ENCODE peak calls at places on chromosomes 13 and 19, in nine cellular contexts. B is DMS153; J is uterus; N is Caki2; K is cardiac fibroblast; T is adrenal gland; U is activated CD4-positive, alpha-beta T cell treated with anti-CD3 and anti-CD28 coated beads, Interleukin-2, amount 50 U/mL, for 48 hours; O is AG09309; I is RCC 7860. V is an unnamed sample.

GRCh38 chr13:110150384-110151091 is 156.4 kb downstream of the COL4A1 start:
- DNase-seq in B (no peak), J (no peak), N (no peak), K (peak), T (no peak), U (no peak), O (no peak), I (no peak), V (no peak)

GRCh38 chr19:8210660-8211101 is 1.5 kb downstream of the CERS4 start:
- DNase-seq in B (no peak), J (no peak), N (no peak), K (no peak), T (no peak), U (no peak), O (no peak), I (no peak), V (no peak)

GRCh38 chr19:53892981-53893325 is 11.0 kb downstream of the PRKCG start:
- DNase-seq in B (no peak), J (no peak), N (no peak), K (no peak), T (no peak), U (no peak), O (no peak), I (no peak), V (no peak)

GRCh38 chr13:29925457-29925856 is 75.0 kb upstream of the UBL3 start:
- DNase-seq in B (peak), J (peak), N (peak), K (peak), T (peak), U (no peak), O (peak), I (peak), V (no peak)

GRCh38 chr13:100382787-100383186 is 205.8 kb downstream of the GGACT start:
- DNase-seq in B (no peak), J (no peak), N (no peak), K (peak), T (no peak), U (no peak), O (no peak), I (no peak), V (no peak)

GRCh38 chr19:55141696-55142095 is 7.3 kb downstream of the TNNT1 start:
- DNase-seq in B (no peak), J (no peak), N (no peak), K (no peak), T (no peak), U (no peak), O (no peak), I (no peak), V (no peak)

GRCh38 chr19:18390075-18390909 is 4.3 kb downstream of the GDF15 start:
- DNase-seq in B (no peak), J (no peak), N (peak), K (peak), T (no peak), U (no peak), O (no peak), I (no peak), V (no peak)

GRCh38 chr19:11324748-11325389 is 14.6 kb downstream of the RAB3D start:
- DNase-seq in B (no peak), J (peak), N (no peak), K (peak), T (no peak), U (no peak), O (no peak), I (no peak), V (no peak)

GRCh38 chr13:106561551-106562170 is 6.3 kb downstream of the ARGLU1 start:
- DNase-seq in B (no peak), J (no peak), N (peak), K (peak), T (peak), U (peak), O (no peak), I (peak), V (no peak)

GRCh38 chr19:58572818-58573657 is at the start of gene MZF1:
- DNase-seq in B (no peak), J (peak), N (peak), K (peak), T (peak), U (peak), O (peak), I (peak), V (peak)

GRCh38 chr19:5694167-5694951 is 4.3 kb downstream of the RPL36 start:
- DNase-seq in B (no peak), J (no peak), N (no peak), K (no peak), T (peak), U (no peak), O (no peak), I (no peak), V (no peak)

GRCh38 chr19:18736415-18737336 is 53.2 kb downstream of the CRTC1 start:
- DNase-seq in B (no peak), J (no peak), N (no peak), K (no peak), T (peak), U (no peak), O (no peak), I (no peak), V (no peak)

GRCh38 chr13:91142572-91142971 is 204.9 kb upstream of the MIR17HG start:
- DNase-seq in B (peak), J (no peak), N (peak), K (peak), T (no peak), U (no peak), O (no peak), I (peak), V (no peak)

GRCh38 chr13:52707375-52707774 is 32.2 kb downstream of the CNMD start:
- DNase-seq in B (no peak), J (no peak), N (no peak), K (no peak), T (no peak), U (no peak), O (no peak), I (no peak), V (no peak)

GRCh38 chr19:45419396-45419795 is 4.3 kb downstream of the ERCC1 start:
- DNase-seq in B (no peak), J (no peak), N (no peak), K (no peak), T (no peak), U (no peak), O (no peak), I (no peak), V (no peak)

GRCh38 chr13:112102243-112102642 is 35.3 kb downstream of the SOX1 start:
- DNase-seq in B (peak), J (no peak), N (peak), K (no peak), T (no peak), U (no peak), O (no peak), I (peak), V (no peak)

GRCh38 chr13:37070956-37071355 is 11.5 kb upstream of the SUPT20H start:
- DNase-seq in B (no peak), J (no peak), N (no peak), K (peak), T (no peak), U (no peak), O (no peak), I (no peak), V (no peak)

GRCh38 chr13:30696278-30697176 is 38.8 kb upstream of the ALOX5AP start:
- DNase-seq in B (peak), J (no peak), N (no peak), K (no peak), T (peak), U (peak), O (no peak), I (peak), V (no peak)

GRCh38 chr13:100491164-100491847 is 97.3 kb downstream of the GGACT start:
- DNase-seq in B (no peak), J (peak), N (no peak), K (peak), T (peak), U (no peak), O (peak), I (no peak), V (no peak)

GRCh38 chr13:32581177-32581786 is 5.0 kb upstream of the PDS5B start:
- DNase-seq in B (no peak), J (no peak), N (no peak), K (peak), T (no peak), U (no peak), O (no peak), I (peak), V (no peak)

GRCh38 chr13:44188257-44188656 is 185.4 kb upstream of the SERP2 start:
- DNase-seq in B (no peak), J (no peak), N (peak), K (peak), T (no peak), U (no peak), O (no peak), I (peak), V (no peak)

V was measured in AG04450.